ENCODE peak calls at places on chromosome 17, in ten cellular contexts. D is stimulated activated CD8-positive, alpha-beta memory T cell treated with anti-CD3 and anti-CD28 coated beads, Interleukin-7, amount 100 ng/mL, for 24 hours; H is WTC11; T is activated CD4-positive, alpha-beta T cell treated with anti-CD3 and anti-CD28 coated beads for 1 hour; A is GM12865; Q is fibroblast of mammary gland; I is NCI-H1092; O is ovary; J is brain microvascular endothelial cell; E is kidney tubule cell. F is an unnamed sample.

GRCh38 chr17:1087381-1088241 is 90.7 kb downstream of the TIMM22 start:
- DNase-seq in H (peak), Q (no peak), J (no peak), A (no peak), D (no peak), T (no peak), E (peak), O (no peak), I (peak), F (no peak)

GRCh38 chr17:48611681-48612455 is 1.1 kb upstream of the HOXB7 start:
- DNase-seq in H (peak), E (peak), Q (no peak), I (peak), T (no peak), O (no peak), J (no peak), A (no peak), D (no peak), F (no peak)

GRCh38 chr17:16975266-16975651 is 3.3 kb upstream of the TNFRSF13B start:
- DNase-seq in A (peak), E (no peak), O (no peak), D (no peak), H (no peak), Q (no peak), T (no peak), J (no peak), I (no peak), F (no peak)

GRCh38 chr17:81294512-81295030 is 536 bp downstream of the SLC38A10 start:
- DNase-seq in T (no peak), H (no peak), A (peak), J (peak), I (no peak), Q (peak), E (peak), O (peak), D (no peak), F (no peak)

GRCh38 chr17:19010729-19011505 is 6.4 kb upstream of the FAM83G start:
- DNase-seq in Q (peak), I (no peak), T (no peak), E (peak), A (no peak), J (no peak), D (no peak), H (no peak), O (no peak), F (no peak)

GRCh38 chr17:34584805-34585416 is 5.5 kb downstream of the TMEM132E start:
- DNase-seq in Q (peak), D (no peak), T (no peak), O (no peak), E (peak), J (no peak), H (no peak), A (peak), I (peak), F (no peak)

GRCh38 chr17:68378202-68379149 is 78.8 kb downstream of the WIPI1 start:
- DNase-seq in T (no peak), A (no peak), D (no peak), H (peak), I (peak), O (peak), Q (peak), E (peak), J (peak), F (no peak)

GRCh38 chr17:31696184-31696602 is 162.9 kb downstream of the COPRS start:
- DNase-seq in H (peak), D (no peak), I (no peak), A (no peak), O (peak), Q (peak), E (peak), J (peak), T (no peak), F (no peak)

GRCh38 chr17:76383645-76384221 is 676 bp upstream of the SPHK1 start:
- DNase-seq in J (peak), Q (peak), O (no peak), T (no peak), I (no peak), E (peak), H (peak), D (no peak), A (peak), F (no peak)

GRCh38 chr17:7982666-7983065 is 19.7 kb upstream of the GUCY2D start:
- DNase-seq in A (no peak), Q (no peak), O (no peak), D (no peak), E (no peak), J (peak), I (no peak), H (no peak), T (no peak), F (no peak)

GRCh38 chr17:7239091-7240027 is at the start of gene PHF23:
- DNase-seq in T (peak), H (peak), J (peak), E (peak), A (peak), I (peak), O (peak), Q (peak), D (peak), F (peak)

GRCh38 chr17:51612692-51613091 is 352.3 kb downstream of the UTP18 start:
- DNase-seq in T (no peak), D (no peak), Q (no peak), I (no peak), O (no peak), A (no peak), E (peak), J (no peak), H (no peak), F (no peak)

GRCh38 chr17:27870345-27870744 is 22.8 kb downstream of the LYRM9 start:
- DNase-seq in D (no peak), I (no peak), O (no peak), H (no peak), T (no peak), Q (no peak), A (no peak), J (no peak), E (no peak), F (no peak)

GRCh38 chr17:39739020-39739884 is 1.5 kb downstream of the GRB7 start:
- DNase-seq in T (no peak), D (no peak), A (no peak), I (no peak), O (no peak), J (no peak), H (peak), E (peak), Q (no peak), F (no peak)

GRCh38 chr17:9517396-9517795 is 58.2 kb downstream of the STX8 start:
- DNase-seq in D (no peak), O (no peak), A (peak), Q (no peak), I (no peak), H (no peak), J (no peak), T (no peak), E (peak), F (no peak)

GRCh38 chr17:80267391-80267790 is 6.7 kb downstream of the RNF213 start:
- DNase-seq in E (no peak), J (no peak), I (no peak), O (no peak), A (no peak), H (no peak), T (no peak), D (no peak), Q (no peak), F (no peak)

GRCh38 chr17:42096360-42097111 is 1.7 kb downstream of the ZNF385C start:
- DNase-seq in H (no peak), E (no peak), Q (no peak), J (no peak), O (no peak), T (no peak), A (no peak), I (no peak), D (no peak), F (no peak)

GRCh38 chr17:18267927-18268711 is 7.7 kb downstream of the MIEF2 start:
- DNase-seq in J (no peak), D (no peak), H (peak), O (no peak), Q (peak), E (peak), A (no peak), I (no peak), T (no peak), F (no peak)

GRCh38 chr17:6455321-6455705 is 11.1 kb downstream of the PIMREG start:
- DNase-seq in O (no peak), Q (peak), A (peak), J (no peak), I (peak), T (peak), H (peak), E (peak), D (no peak), F (no peak)

GRCh38 chr17:81727324-81728031 is 15.4 kb downstream of the SLC25A10 start:
- DNase-seq in A (no peak), H (no peak), I (peak), E (no peak), Q (no peak), J (no peak), T (no peak), O (no peak), D (no peak), F (no peak)

GRCh38 chr17:37368577-37368976 is 7.2 kb upstream of the C17orf78 start:
- DNase-seq in D (no peak), E (no peak), A (no peak), J (no peak), Q (peak), T (no peak), H (no peak), I (no peak), O (no peak), F (no peak)

GRCh38 chr17:60170835-60171752 is 21.3 kb downstream of the CA4 start:
- DNase-seq in A (no peak), O (no peak), Q (peak), T (no peak), H (no peak), J (no peak), D (no peak), E (no peak), I (peak), F (no peak)

GRCh38 chr17:57993471-57994365 is 5.7 kb upstream of the VEZF1 start:
- DNase-seq in I (peak), J (no peak), T (no peak), D (no peak), A (peak), Q (no peak), H (no peak), E (no peak), O (no peak), F (no peak)

GRCh38 chr17:10610821-10611323 is 46.2 kb downstream of the MYH3 start:
- DNase-seq in T (no peak), H (no peak), A (no peak), E (peak), Q (no peak), I (no peak), O (no peak), J (no peak), D (no peak), F (no peak)

GRCh38 chr17:69978056-69978646 is 96.9 kb upstream of the KCNJ16 start:
- DNase-seq in J (peak), O (no peak), I (no peak), Q (peak), H (no peak), T (no peak), D (no peak), E (peak), A (no peak), F (no peak)

GRCh38 chr17:40281663-40282062 is 6.0 kb upstream of the CDC6 start:
- DNase-seq in D (no peak), E (peak), J (no peak), Q (no peak), O (no peak), A (no peak), I (no peak), H (peak), T (no peak), F (no peak)

GRCh38 chr17:77325826-77326581 is 185.2 kb downstream of the SEC14L1 start:
- DNase-seq in Q (peak), O (peak), A (no peak), E (no peak), T (no peak), J (no peak), D (no peak), H (peak), I (no peak), F (no peak)

GRCh38 chr17:48024149-48025039 is 13.2 kb downstream of the COPZ2 start:
- DNase-seq in O (no peak), T (no peak), E (peak), J (no peak), H (peak), I (no peak), A (peak), Q (peak), D (no peak), F (no peak)

GRCh38 chr17:28746611-28747045 is 2.8 kb downstream of the TRAF4 start:
- DNase-seq in E (peak), H (peak), D (no peak), T (no peak), A (no peak), J (no peak), O (no peak), I (peak), Q (no peak), F (no peak)

GRCh38 chr17:15341385-15341849 is at the start of gene TEKT3:
- DNase-seq in D (no peak), A (no peak), E (peak), I (peak), J (peak), T (no peak), Q (peak), O (peak), H (peak), F (no peak)

GRCh38 chr17:36188891-36189306 is 7.7 kb downstream of the CCL3L1 start:
- DNase-seq in T (no peak), Q (no peak), A (peak), E (no peak), D (no peak), H (no peak), I (no peak), O (no peak), J (no peak), F (peak)

GRCh38 chr17:72362466-72363335 is 241.9 kb downstream of the SOX9 start:
- DNase-seq in J (peak), Q (peak), O (no peak), I (no peak), E (peak), D (no peak), H (no peak), A (no peak), T (no peak), F (no peak)

GRCh38 chr17:75516255-75516618 is at the start of gene TSEN54:
- DNase-seq in A (peak), O (peak), D (peak), I (peak), Q (peak), H (peak), J (peak), E (peak), T (peak), F (no peak)

GRCh38 chr17:45426561-45426960 is 6.1 kb downstream of the ARHGAP27 start:
- DNase-seq in T (no peak), Q (no peak), D (no peak), J (no peak), A (no peak), E (no peak), I (no peak), H (no peak), O (no peak), F (no peak)

GRCh38 chr17:53900951-53901350 is 78.2 kb downstream of the KIF2B start:
- DNase-seq in H (no peak), E (no peak), D (no peak), Q (no peak), T (no peak), J (no peak), I (no peak), O (no peak), A (no peak), F (no peak)

GRCh38 chr17:49280061-49280460 is 49.5 kb upstream of the PHOSPHO1 start:
- DNase-seq in E (no peak), A (no peak), O (no peak), T (no peak), Q (no peak), I (no peak), H (no peak), D (no peak), J (no peak), F (no peak)

GRCh38 chr17:75364078-75364477 is 41.4 kb downstream of the GRB2 start:
- DNase-seq in D (no peak), Q (peak), J (peak), O (no peak), E (peak), H (no peak), I (no peak), T (no peak), A (no peak), F (no peak)